ENCODE peak calls at places on chromosomes 1 and 21, in six cellular contexts. One of them, this sample, is unnamed.
A peak's percentile ranks its signal among the peaks of the same experiment; 100 is the strongest.

GRCh38 chr1:12412439-12412838 is 182.6 kb downstream of the VPS13D start:
- DNase-seq in esophagus squamous epithelium: no peak
- DNase-seq in right lobe of liver: no peak
- DNase-seq in ovary: no peak
- DNase-seq in tibial nerve: no peak
- DNase-seq in IMR-90: no peak
- DNase-seq in this sample: no peak

GRCh38 chr1:19187852-19188251 is 22.2 kb downstream of the UBR4 start:
- DNase-seq in esophagus squamous epithelium: no peak
- DNase-seq in ovary: no peak
- DNase-seq in right lobe of liver: no peak
- DNase-seq in tibial nerve: no peak
- DNase-seq in IMR-90: no peak
- DNase-seq in this sample: no peak

GRCh38 chr1:170931650-170932049 is 3.7 kb upstream of the MROH9 start:
- DNase-seq in right lobe of liver: no peak
- DNase-seq in tibial nerve: no peak
- DNase-seq in ovary: no peak
- DNase-seq in IMR-90: no peak
- DNase-seq in esophagus squamous epithelium: no peak
- DNase-seq in this sample: no peak

GRCh38 chr1:179929955-179930798 is 24.4 kb upstream of the CEP350 start:
- DNase-seq in right lobe of liver: no peak
- DNase-seq in ovary: no peak
- DNase-seq in esophagus squamous epithelium: no peak
- DNase-seq in IMR-90: no peak
- DNase-seq in tibial nerve: no peak
- DNase-seq in this sample: no peak

GRCh38 chr1:42957880-42958487 is 684 bp downstream of the SLC2A1 start:
- DNase-seq in esophagus squamous epithelium: no peak
- DNase-seq in IMR-90: peak; percentile 40
- DNase-seq in right lobe of liver: peak; percentile 80
- DNase-seq in ovary: peak; percentile 70
- DNase-seq in tibial nerve: no peak
- DNase-seq in this sample: peak; percentile 52

GRCh38 chr1:112862753-112863426 is 93.1 kb downstream of the SLC16A1 start:
- DNase-seq in ovary: no peak
- DNase-seq in esophagus squamous epithelium: no peak
- DNase-seq in IMR-90: no peak
- DNase-seq in right lobe of liver: no peak
- DNase-seq in tibial nerve: no peak
- DNase-seq in this sample: no peak

GRCh38 chr1:21499283-21499945 is 9.8 kb upstream of the ALPL start:
- DNase-seq in ovary: no peak
- DNase-seq in esophagus squamous epithelium: no peak
- DNase-seq in right lobe of liver: no peak
- DNase-seq in tibial nerve: no peak
- DNase-seq in IMR-90: peak; percentile 13
- DNase-seq in this sample: no peak

GRCh38 chr1:174425121-174425520 is 22.6 kb upstream of the GPR52 start:
- DNase-seq in IMR-90: no peak
- DNase-seq in ovary: no peak
- DNase-seq in esophagus squamous epithelium: no peak
- DNase-seq in right lobe of liver: no peak
- DNase-seq in tibial nerve: no peak
- DNase-seq in this sample: no peak

GRCh38 chr1:150065184-150065871 is 2.2 kb upstream of the VPS45 start:
- DNase-seq in IMR-90: peak; percentile 70
- DNase-seq in tibial nerve: no peak
- DNase-seq in right lobe of liver: no peak
- DNase-seq in ovary: no peak
- DNase-seq in esophagus squamous epithelium: no peak
- DNase-seq in this sample: no peak

GRCh38 chr1:65344171-65344570 is 34.8 kb downstream of the DNAJC6 start:
- DNase-seq in esophagus squamous epithelium: no peak
- DNase-seq in IMR-90: no peak
- DNase-seq in ovary: no peak
- DNase-seq in tibial nerve: no peak
- DNase-seq in right lobe of liver: no peak
- DNase-seq in this sample: no peak

GRCh38 chr1:43934279-43934985 is 831 bp downstream of the ARTN start:
- DNase-seq in tibial nerve: peak; percentile 42
- DNase-seq in IMR-90: peak; percentile 53
- DNase-seq in ovary: peak; percentile 72
- DNase-seq in right lobe of liver: peak; percentile 76
- DNase-seq in esophagus squamous epithelium: no peak
- DNase-seq in this sample: peak; percentile 75

GRCh38 chr1:197156692-197157091 is 10.2 kb upstream of the ASPM start:
- DNase-seq in IMR-90: no peak
- DNase-seq in esophagus squamous epithelium: no peak
- DNase-seq in right lobe of liver: no peak
- DNase-seq in ovary: no peak
- DNase-seq in tibial nerve: no peak
- DNase-seq in this sample: no peak

GRCh38 chr1:207140536-207140935 is 36.5 kb downstream of the C4BPA start:
- DNase-seq in esophagus squamous epithelium: no peak
- DNase-seq in right lobe of liver: no peak
- DNase-seq in tibial nerve: no peak
- DNase-seq in ovary: no peak
- DNase-seq in IMR-90: no peak
- DNase-seq in this sample: no peak

GRCh38 chr1:107389410-107390075 is 248.7 kb downstream of the NTNG1 start:
- DNase-seq in ovary: no peak
- DNase-seq in right lobe of liver: no peak
- DNase-seq in tibial nerve: no peak
- DNase-seq in IMR-90: no peak
- DNase-seq in esophagus squamous epithelium: no peak
- DNase-seq in this sample: no peak

GRCh38 chr1:51671527-51672325 is 54.8 kb downstream of the OSBPL9 start:
- DNase-seq in IMR-90: peak; percentile 96
- DNase-seq in right lobe of liver: no peak
- DNase-seq in esophagus squamous epithelium: no peak
- DNase-seq in ovary: no peak
- DNase-seq in tibial nerve: no peak
- DNase-seq in this sample: no peak

GRCh38 chr1:242524571-242525359 is at the start of gene PLD5:
- DNase-seq in ovary: peak; percentile 31
- DNase-seq in right lobe of liver: no peak
- DNase-seq in esophagus squamous epithelium: no peak
- DNase-seq in IMR-90: no peak
- DNase-seq in tibial nerve: no peak
- DNase-seq in this sample: no peak

GRCh38 chr1:2060535-2060934 is 10.3 kb downstream of the PRKCZ start:
- DNase-seq in right lobe of liver: no peak
- DNase-seq in IMR-90: no peak
- DNase-seq in ovary: no peak
- DNase-seq in esophagus squamous epithelium: no peak
- DNase-seq in tibial nerve: no peak
- DNase-seq in this sample: no peak

GRCh38 chr1:116503535-116504307 is 67.1 kb downstream of the CD58 start:
- DNase-seq in tibial nerve: no peak
- DNase-seq in esophagus squamous epithelium: no peak
- DNase-seq in ovary: no peak
- DNase-seq in right lobe of liver: peak; percentile 23
- DNase-seq in IMR-90: no peak
- DNase-seq in this sample: no peak

GRCh38 chr1:63199666-63200065 is 122.7 kb upstream of the FOXD3 start:
- DNase-seq in right lobe of liver: no peak
- DNase-seq in tibial nerve: no peak
- DNase-seq in esophagus squamous epithelium: no peak
- DNase-seq in IMR-90: no peak
- DNase-seq in ovary: no peak
- DNase-seq in this sample: no peak

GRCh38 chr1:22417466-22417865 is 34.2 kb upstream of the ZBTB40 start:
- DNase-seq in ovary: no peak
- DNase-seq in esophagus squamous epithelium: no peak
- DNase-seq in right lobe of liver: no peak
- DNase-seq in IMR-90: no peak
- DNase-seq in tibial nerve: no peak
- DNase-seq in this sample: no peak

GRCh38 chr1:48105167-48105566 is 108.0 kb upstream of the TRABD2B start:
- DNase-seq in right lobe of liver: no peak
- DNase-seq in tibial nerve: no peak
- DNase-seq in ovary: no peak
- DNase-seq in IMR-90: no peak
- DNase-seq in esophagus squamous epithelium: no peak
- DNase-seq in this sample: peak; percentile 16

GRCh38 chr1:53485478-53486394 is 26.5 kb downstream of the DMRTB1 start:
- DNase-seq in IMR-90: peak; percentile 76
- DNase-seq in esophagus squamous epithelium: no peak
- DNase-seq in right lobe of liver: peak; percentile 72
- DNase-seq in tibial nerve: peak; percentile 79
- DNase-seq in ovary: peak; percentile 75
- DNase-seq in this sample: peak; percentile 76

GRCh38 chr21:43299441-43300277 is 127.3 kb downstream of the SIK1 start:
- DNase-seq in ovary: peak; percentile 72
- DNase-seq in right lobe of liver: peak; percentile 17
- DNase-seq in IMR-90: no peak
- DNase-seq in tibial nerve: peak; percentile 69
- DNase-seq in esophagus squamous epithelium: no peak
- DNase-seq in this sample: peak; percentile 19

GRCh38 chr1:62688687-62689085 is 500 bp upstream of the DOCK7 start:
- DNase-seq in ovary: no peak
- DNase-seq in IMR-90: peak; percentile 31
- DNase-seq in esophagus squamous epithelium: no peak
- DNase-seq in tibial nerve: no peak
- DNase-seq in right lobe of liver: no peak
- DNase-seq in this sample: no peak

GRCh38 chr21:45411810-45412206 is 6.8 kb downstream of the COL18A1 start:
- DNase-seq in IMR-90: no peak
- DNase-seq in right lobe of liver: no peak
- DNase-seq in tibial nerve: no peak
- DNase-seq in esophagus squamous epithelium: no peak
- DNase-seq in ovary: peak; percentile 32
- DNase-seq in this sample: no peak

GRCh38 chr21:43712268-43712942 is 6.5 kb upstream of the PDXK start:
- DNase-seq in esophagus squamous epithelium: no peak
- DNase-seq in ovary: no peak
- DNase-seq in tibial nerve: no peak
- DNase-seq in right lobe of liver: no peak
- DNase-seq in IMR-90: peak; percentile 32
- DNase-seq in this sample: peak; percentile 71

GRCh38 chr21:29558331-29558730 is 259.6 kb downstream of the BACH1 start:
- DNase-seq in right lobe of liver: no peak
- DNase-seq in esophagus squamous epithelium: no peak
- DNase-seq in IMR-90: no peak
- DNase-seq in ovary: no peak
- DNase-seq in tibial nerve: no peak
- DNase-seq in this sample: no peak

GRCh38 chr1:231705860-231706553 is 79.4 kb downstream of the DISC1 start:
- DNase-seq in tibial nerve: no peak
- DNase-seq in right lobe of liver: no peak
- DNase-seq in ovary: no peak
- DNase-seq in esophagus squamous epithelium: no peak
- DNase-seq in IMR-90: no peak
- DNase-seq in this sample: no peak

GRCh38 chr1:212233321-212233720 is 51.9 kb upstream of the PPP2R5A start:
- DNase-seq in IMR-90: no peak
- DNase-seq in right lobe of liver: no peak
- DNase-seq in tibial nerve: no peak
- DNase-seq in ovary: no peak
- DNase-seq in esophagus squamous epithelium: no peak
- DNase-seq in this sample: no peak
- H3K4me1 ChIP-seq in IMR-90: peaks cover 6% of the 10 kb centered on the region
- H3K4me1 ChIP-seq in right lobe of liver: peaks cover 14% of the 10 kb centered on the region
- H3K4me1 ChIP-seq in tibial nerve: no peaks in the 10 kb centered on the region
- H3K4me1 ChIP-seq in ovary: no peaks in the 10 kb centered on the region
- H3K4me1 ChIP-seq in esophagus squamous epithelium: peaks cover 26% of the 10 kb centered on the region
- H3K4me1 ChIP-seq in this sample: peaks cover 68% of the 10 kb centered on the region

DNA sequence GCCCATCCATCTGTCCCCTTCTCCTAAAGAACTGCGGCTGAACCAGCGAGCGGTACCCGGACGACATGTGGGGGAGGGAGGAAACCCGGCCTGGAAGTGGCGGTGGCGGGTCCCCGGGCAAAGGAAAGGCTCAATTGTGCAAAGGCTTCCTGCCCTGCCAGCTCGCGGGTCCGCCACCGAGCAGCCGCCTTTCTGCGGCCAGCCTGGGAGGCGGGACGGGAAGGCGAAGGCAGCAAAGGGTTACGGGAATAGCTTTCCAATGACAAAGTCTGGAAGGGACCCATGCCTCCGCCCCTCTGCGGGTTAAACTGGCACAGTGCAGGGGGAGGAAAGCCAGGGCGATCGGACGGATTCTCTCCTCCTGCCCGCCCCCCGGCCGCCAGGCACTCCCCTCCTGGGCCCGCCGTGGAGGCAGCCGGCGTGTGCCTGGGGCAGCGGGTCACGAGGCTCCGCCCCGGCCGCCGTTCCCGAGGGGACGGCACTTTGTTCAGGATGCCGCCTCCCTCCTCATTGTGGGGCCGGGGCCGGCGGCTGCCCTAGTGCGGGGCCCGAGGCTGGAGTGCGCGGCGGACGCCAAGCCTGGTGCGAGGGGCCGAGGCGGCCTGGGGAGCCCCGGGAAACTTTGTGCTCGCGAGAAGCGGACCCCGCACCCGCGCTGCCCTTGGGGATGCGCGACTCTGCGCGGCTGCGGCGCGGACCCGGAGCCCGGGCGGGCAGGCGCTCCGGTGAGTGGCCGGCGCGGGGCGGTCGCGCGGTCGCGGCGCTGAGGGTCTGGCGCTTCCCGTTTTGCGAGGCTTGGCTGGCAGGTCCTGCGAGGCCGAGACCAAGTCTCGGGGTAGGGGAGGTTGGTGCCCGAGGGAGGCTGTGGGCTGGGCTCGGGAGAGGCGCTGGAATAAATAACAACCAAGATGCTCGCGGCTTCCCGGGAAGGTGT is at the start of gene NAV1:
- DNase-seq in ovary: peak; percentile 56
- DNase-seq in right lobe of liver: peak; percentile 74
- DNase-seq in tibial nerve: peak; percentile 46
- DNase-seq in esophagus squamous epithelium: no peak
- DNase-seq in IMR-90: peak; percentile 75
- DNase-seq in this sample: peak; percentile 59
- TF ChIP-seq POLR2A in ovary: peak; percentile 37
- TF ChIP-seq POLR2A in right lobe of liver: peak; percentile 58
- TF ChIP-seq POLR2A in tibial nerve: peak; percentile 25
- TF ChIP-seq POLR2A in esophagus squamous epithelium: no peak
- TF ChIP-seq POLR2A in IMR-90: peak; percentile 91
- TF ChIP-seq POLR2A in this sample: peak; percentile 30

GRCh38 chr21:25280061-25280460 is 327.2 kb downstream of the MRPL39 start:
- DNase-seq in tibial nerve: no peak
- DNase-seq in esophagus squamous epithelium: no peak
- DNase-seq in right lobe of liver: no peak
- DNase-seq in IMR-90: no peak
- DNase-seq in ovary: no peak
- DNase-seq in this sample: no peak

GRCh38 chr21:25281134-25281533 is 326.1 kb downstream of the MRPL39 start:
- DNase-seq in IMR-90: no peak
- DNase-seq in esophagus squamous epithelium: no peak
- DNase-seq in ovary: no peak
- DNase-seq in right lobe of liver: no peak
- DNase-seq in tibial nerve: no peak
- DNase-seq in this sample: no peak

GRCh38 chr21:25283720-25284119 is 323.6 kb downstream of the MRPL39 start:
- DNase-seq in right lobe of liver: no peak
- DNase-seq in ovary: no peak
- DNase-seq in IMR-90: peak; percentile 56
- DNase-seq in tibial nerve: no peak
- DNase-seq in esophagus squamous epithelium: no peak
- DNase-seq in this sample: no peak
- TF ChIP-seq CTCF in right lobe of liver: no peak
- TF ChIP-seq CTCF in ovary: no peak
- TF ChIP-seq CTCF in IMR-90: peak; percentile 58
- TF ChIP-seq CTCF in tibial nerve: no peak
- TF ChIP-seq CTCF in esophagus squamous epithelium: no peak
- TF ChIP-seq CTCF in this sample: peak; percentile 32

GRCh38 chr1:27559466-27560030 is 44.4 kb downstream of the AHDC1 start:
- DNase-seq in esophagus squamous epithelium: no peak
- DNase-seq in tibial nerve: no peak
- DNase-seq in IMR-90: no peak
- DNase-seq in ovary: no peak
- DNase-seq in right lobe of liver: no peak
- DNase-seq in this sample: no peak
- H3K4me1 ChIP-seq in esophagus squamous epithelium: peaks cover 91% of the 10 kb centered on the region
- H3K4me1 ChIP-seq in tibial nerve: peaks cover 5% of the 10 kb centered on the region
- H3K4me1 ChIP-seq in IMR-90: peaks cover 50% of the 10 kb centered on the region
- H3K4me1 ChIP-seq in ovary: peaks cover 40% of the 10 kb centered on the region
- H3K4me1 ChIP-seq in right lobe of liver: peaks cover 25% of the 10 kb centered on the region
- H3K4me1 ChIP-seq in this sample: peaks cover 59% of the 10 kb centered on the region

This sample was measured in body of pancreas.